ENCODE peak calls at places on chromosome 2, in six cellular contexts. One of them, this sample, is unnamed.

GRCh38 chr2:216234106-216234505 is 125.0 kb downstream of the XRCC5 start:
- DNase-seq in IMR-90: no peak
- DNase-seq in H9: no peak
- DNase-seq in mesenchymal stem cell: no peak
- DNase-seq in H1: no peak
- DNase-seq in mesendoderm: no peak
- DNase-seq in this sample: no peak

GRCh38 chr2:186009341-186009740 is 270.7 kb downstream of the FSIP2 start:
- DNase-seq in H1: no peak
- DNase-seq in mesendoderm: no peak
- DNase-seq in mesenchymal stem cell: no peak
- DNase-seq in H9: no peak
- DNase-seq in IMR-90: no peak
- DNase-seq in this sample: no peak

GRCh38 chr2:178920916-178921513 is 113.8 kb upstream of the TTN start:
- DNase-seq in H9: no peak
- DNase-seq in mesenchymal stem cell: no peak
- DNase-seq in mesendoderm: no peak
- DNase-seq in H1: no peak
- DNase-seq in IMR-90: no peak
- DNase-seq in this sample: no peak

GRCh38 chr2:64966017-64966416 is 23.2 kb upstream of the SLC1A4 start:
- DNase-seq in IMR-90: no peak
- DNase-seq in mesenchymal stem cell: no peak
- DNase-seq in H1: no peak
- DNase-seq in H9: no peak
- DNase-seq in mesendoderm: no peak
- DNase-seq in this sample: no peak

GRCh38 chr2:241586564-241587264 is 28.2 kb downstream of the BOK start:
- DNase-seq in H1: no peak
- DNase-seq in H9: no peak
- DNase-seq in IMR-90: no peak
- DNase-seq in mesenchymal stem cell: no peak
- DNase-seq in mesendoderm: no peak
- DNase-seq in this sample: no peak

GRCh38 chr2:76965772-76966171 is 556.4 kb downstream of the LRRTM4 start:
- DNase-seq in mesendoderm: no peak
- DNase-seq in mesenchymal stem cell: no peak
- DNase-seq in IMR-90: no peak
- DNase-seq in H9: no peak
- DNase-seq in H1: no peak
- DNase-seq in this sample: no peak

GRCh38 chr2:179596018-179596417 is 265.4 kb downstream of the ZNF385B start:
- DNase-seq in H1: no peak
- DNase-seq in H9: no peak
- DNase-seq in mesendoderm: no peak
- DNase-seq in mesenchymal stem cell: no peak
- DNase-seq in IMR-90: peak
- DNase-seq in this sample: no peak

GRCh38 chr2:99682280-99683060 is 192.7 kb upstream of the REV1 start:
- DNase-seq in mesendoderm: peak
- DNase-seq in mesenchymal stem cell: no peak
- DNase-seq in H1: peak
- DNase-seq in IMR-90: peak
- DNase-seq in H9: no peak
- DNase-seq in this sample: no peak

GRCh38 chr2:239845968-239846367 is 179.2 kb downstream of the NDUFA10 start:
- DNase-seq in H1: no peak
- DNase-seq in H9: no peak
- DNase-seq in mesendoderm: no peak
- DNase-seq in IMR-90: no peak
- DNase-seq in mesenchymal stem cell: no peak
- DNase-seq in this sample: no peak

GRCh38 chr2:44829771-44830170 is 111.7 kb upstream of the SIX3 start:
- DNase-seq in mesendoderm: no peak
- DNase-seq in IMR-90: no peak
- DNase-seq in mesenchymal stem cell: no peak
- DNase-seq in H9: no peak
- DNase-seq in H1: no peak
- DNase-seq in this sample: no peak

GRCh38 chr2:147937744-147938349 is 82.7 kb downstream of the ORC4 start:
- DNase-seq in mesenchymal stem cell: peak
- DNase-seq in H9: no peak
- DNase-seq in IMR-90: peak
- DNase-seq in mesendoderm: peak
- DNase-seq in H1: no peak
- DNase-seq in this sample: peak

GRCh38 chr2:25294573-25295462 is 46.9 kb downstream of the DNMT3A start:
- DNase-seq in IMR-90: peak
- DNase-seq in H9: no peak
- DNase-seq in mesendoderm: peak
- DNase-seq in mesenchymal stem cell: peak
- DNase-seq in H1: no peak
- DNase-seq in this sample: no peak

GRCh38 chr2:189770590-189771322 is 8.2 kb upstream of the OSGEPL1 start:
- DNase-seq in H1: no peak
- DNase-seq in mesenchymal stem cell: no peak
- DNase-seq in H9: no peak
- DNase-seq in mesendoderm: no peak
- DNase-seq in IMR-90: no peak
- DNase-seq in this sample: no peak

GRCh38 chr2:239951117-239951734 is 73.9 kb downstream of the NDUFA10 start:
- DNase-seq in H9: no peak
- DNase-seq in H1: no peak
- DNase-seq in IMR-90: no peak
- DNase-seq in mesenchymal stem cell: no peak
- DNase-seq in mesendoderm: no peak
- DNase-seq in this sample: no peak

GRCh38 chr2:104846955-104847820 is 6.7 kb upstream of the POU3F3 start:
- DNase-seq in mesendoderm: no peak
- DNase-seq in H9: peak
- DNase-seq in mesenchymal stem cell: no peak
- DNase-seq in IMR-90: no peak
- DNase-seq in H1: no peak
- DNase-seq in this sample: no peak

GRCh38 chr2:37412201-37412600 is 67.8 kb downstream of the QPCT start:
- DNase-seq in IMR-90: no peak
- DNase-seq in H9: no peak
- DNase-seq in mesendoderm: no peak
- DNase-seq in H1: no peak
- DNase-seq in mesenchymal stem cell: no peak
- DNase-seq in this sample: no peak

GRCh38 chr2:144548532-144549191 is 28.7 kb upstream of the ZEB2 start:
- DNase-seq in H9: no peak
- DNase-seq in H1: no peak
- DNase-seq in IMR-90: no peak
- DNase-seq in mesenchymal stem cell: no peak
- DNase-seq in mesendoderm: no peak
- DNase-seq in this sample: no peak

GRCh38 chr2:132279344-132279743 is 117.6 kb upstream of the ANKRD30BL start:
- DNase-seq in H1: no peak
- DNase-seq in mesendoderm: no peak
- DNase-seq in mesenchymal stem cell: no peak
- DNase-seq in H9: no peak
- DNase-seq in IMR-90: no peak
- DNase-seq in this sample: no peak

GRCh38 chr2:84781942-84782716 is 98.8 kb downstream of the TRABD2A start:
- DNase-seq in IMR-90: peak
- DNase-seq in mesendoderm: peak
- DNase-seq in H9: no peak
- DNase-seq in mesenchymal stem cell: no peak
- DNase-seq in H1: no peak
- DNase-seq in this sample: no peak

DNA sequence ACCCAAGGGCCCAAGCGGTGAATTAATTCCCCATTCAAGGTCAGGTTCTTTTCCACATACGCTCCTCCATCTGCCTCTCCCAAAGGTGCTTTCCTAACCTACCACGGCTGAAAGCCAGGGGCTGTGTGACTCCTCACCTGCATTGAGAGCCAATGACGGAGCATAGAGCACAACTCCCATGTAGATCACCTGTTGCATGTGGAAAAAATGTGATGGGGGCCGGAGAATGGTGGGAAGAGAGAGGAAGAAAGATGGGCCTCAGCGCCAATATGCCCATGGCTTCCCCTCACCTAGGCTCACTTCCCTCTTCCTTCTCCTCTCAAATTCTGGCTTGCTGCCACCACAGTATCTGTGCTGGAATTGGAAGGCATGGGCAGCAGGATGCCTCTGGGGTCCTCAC is 5.5 kb upstream of the ATRAID start:
- DNase-seq in H9: no peak
- DNase-seq in mesenchymal stem cell: no peak
- DNase-seq in IMR-90: no peak
- DNase-seq in H1: no peak
- DNase-seq in mesendoderm: no peak
- DNase-seq in this sample: no peak
- H2BK15ac ChIP-seq in H9: no peak
- H2BK15ac ChIP-seq in mesenchymal stem cell: no peak
- H2BK15ac ChIP-seq in IMR-90: no peak
- H2BK15ac ChIP-seq in H1: no peak
- H2BK15ac ChIP-seq in mesendoderm: no peak
- H2BK15ac ChIP-seq in this sample: no peak

DNA sequence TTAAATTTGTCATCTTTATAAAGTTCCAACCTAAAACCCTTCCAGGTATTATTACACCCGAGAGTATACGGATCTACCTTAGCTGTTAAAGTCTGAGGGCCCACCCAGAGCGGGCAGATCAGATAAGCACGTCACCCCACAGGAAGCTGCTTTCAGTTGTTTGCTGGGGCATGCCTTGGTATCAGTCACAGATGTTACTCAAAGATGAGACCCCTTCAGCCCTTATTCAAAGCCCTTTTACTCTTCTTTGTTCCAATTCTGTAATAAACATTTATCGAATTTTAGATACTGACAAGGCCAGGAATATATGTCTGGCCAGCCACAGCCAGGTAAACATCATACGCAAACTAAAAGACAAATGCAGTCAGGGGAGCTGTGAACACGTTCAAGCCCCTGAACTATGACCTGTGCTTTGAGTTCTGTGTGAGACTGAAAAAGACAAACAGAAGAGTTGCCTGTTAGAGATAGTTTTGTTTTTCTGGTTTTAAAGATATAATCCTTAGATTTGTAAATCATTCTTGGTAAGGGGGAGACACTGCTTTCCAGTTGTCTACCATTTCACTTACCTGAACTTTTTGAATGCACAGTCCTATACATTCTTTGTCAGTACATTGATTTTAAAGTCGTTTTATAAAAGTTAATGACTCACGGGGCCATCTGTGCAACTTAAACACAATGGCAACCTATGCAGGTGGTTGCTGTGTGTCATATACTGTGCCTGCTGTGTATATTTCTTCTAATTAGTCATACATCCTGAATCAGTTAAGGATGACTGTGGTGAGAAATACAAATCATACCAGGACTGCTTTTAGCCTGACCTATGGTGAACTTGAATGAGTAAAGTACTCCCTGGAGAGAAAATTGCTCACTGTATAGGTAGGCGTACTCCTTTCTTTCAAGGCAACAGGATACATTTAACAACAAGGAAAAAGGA is 100.5 kb upstream of the ITPRID2 start:
- DNase-seq in H1: no peak
- DNase-seq in H9: no peak
- DNase-seq in IMR-90: peak
- DNase-seq in mesenchymal stem cell: peak
- DNase-seq in mesendoderm: peak
- DNase-seq in this sample: no peak
- H2AK5ac ChIP-seq in H1: no peak
- H2AK5ac ChIP-seq in H9: no peak
- H2AK5ac ChIP-seq in IMR-90: peak
- H2AK5ac ChIP-seq in mesenchymal stem cell: peak
- H2AK5ac ChIP-seq in mesendoderm: no peak
- H2AK5ac ChIP-seq in this sample: no peak

GRCh38 chr2:208097801-208098200 is 26.5 kb downstream of the CRYGD start:
- DNase-seq in IMR-90: no peak
- DNase-seq in H9: no peak
- DNase-seq in mesendoderm: no peak
- DNase-seq in mesenchymal stem cell: no peak
- DNase-seq in H1: no peak
- DNase-seq in this sample: no peak

GRCh38 chr2:208098267-208098666 is 26.1 kb downstream of the CRYGD start:
- DNase-seq in mesendoderm: no peak
- DNase-seq in H1: peak
- DNase-seq in H9: no peak
- DNase-seq in IMR-90: no peak
- DNase-seq in mesenchymal stem cell: no peak
- DNase-seq in this sample: no peak

GRCh38 chr2:208099682-208100081 is 24.6 kb downstream of the CRYGD start:
- DNase-seq in mesendoderm: no peak
- DNase-seq in H1: no peak
- DNase-seq in H9: no peak
- DNase-seq in mesenchymal stem cell: no peak
- DNase-seq in IMR-90: no peak
- DNase-seq in this sample: no peak

GRCh38 chr2:208101716-208102631 is 22.4 kb downstream of the CRYGD start:
- DNase-seq in mesendoderm: peak
- DNase-seq in H9: no peak
- DNase-seq in H1: peak
- DNase-seq in mesenchymal stem cell: no peak
- DNase-seq in IMR-90: peak
- DNase-seq in this sample: no peak

GRCh38 chr2:208103616-208104015 is 20.7 kb downstream of the CRYGD start:
- DNase-seq in mesenchymal stem cell: no peak
- DNase-seq in H1: no peak
- DNase-seq in mesendoderm: no peak
- DNase-seq in IMR-90: no peak
- DNase-seq in H9: no peak
- DNase-seq in this sample: no peak
- H2BK15ac ChIP-seq in mesenchymal stem cell: no peak
- H2BK15ac ChIP-seq in H1: no peak
- H2BK15ac ChIP-seq in mesendoderm: no peak
- H2BK15ac ChIP-seq in IMR-90: no peak
- H2BK15ac ChIP-seq in H9: no peak
- H2BK15ac ChIP-seq in this sample: no peak

DNA sequence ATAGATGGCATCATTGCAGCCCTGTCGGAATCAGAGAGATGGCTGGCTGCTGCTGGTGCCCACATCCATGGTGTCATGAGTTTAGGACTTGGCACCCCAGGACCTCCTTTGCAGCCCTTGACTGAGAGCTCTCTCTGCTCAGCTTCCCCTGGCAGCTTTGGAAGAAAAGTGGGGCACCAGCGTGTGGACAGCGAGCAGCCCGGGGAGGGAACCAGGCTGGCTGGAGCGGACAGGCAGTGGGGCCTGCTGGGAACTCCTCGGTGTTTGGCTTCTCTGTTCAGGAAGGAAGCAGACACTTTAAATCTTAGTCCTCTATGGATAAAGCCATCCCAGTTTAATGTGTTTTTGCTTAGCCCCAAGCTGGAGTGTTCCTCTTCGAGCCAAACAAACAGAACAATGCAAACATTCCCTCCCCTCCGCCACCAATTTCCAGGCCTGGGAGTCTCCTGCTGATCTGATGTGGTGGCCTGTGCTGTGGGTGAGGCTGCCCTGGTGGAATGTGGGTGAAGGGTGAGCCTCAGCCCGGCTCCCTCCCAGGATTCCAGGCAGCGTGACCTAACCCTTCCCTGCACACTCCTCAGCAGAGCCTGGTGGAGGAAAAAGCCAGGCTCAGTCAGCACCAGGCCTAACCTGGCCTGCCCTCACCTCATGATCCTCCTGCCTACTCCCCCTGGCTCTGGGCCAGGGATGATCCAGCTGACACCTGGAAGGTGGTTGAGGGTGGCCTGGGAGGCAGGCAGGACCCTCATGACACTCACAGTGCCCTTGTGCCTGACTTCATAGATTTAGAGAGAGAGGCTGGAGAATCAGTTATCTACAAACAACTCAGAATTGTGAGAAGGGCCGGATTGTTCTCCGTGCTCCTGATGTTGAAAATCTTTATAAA is 21.6 kb upstream of the ITGB6 start:
- DNase-seq in IMR-90: peak
- DNase-seq in mesendoderm: no peak
- DNase-seq in H9: no peak
- DNase-seq in mesenchymal stem cell: peak
- DNase-seq in H1: no peak
- DNase-seq in this sample: no peak
- H2AK5ac ChIP-seq in IMR-90: peak
- H2AK5ac ChIP-seq in mesendoderm: peak
- H2AK5ac ChIP-seq in H9: no peak
- H2AK5ac ChIP-seq in mesenchymal stem cell: peak
- H2AK5ac ChIP-seq in H1: no peak
- H2AK5ac ChIP-seq in this sample: peak

This sample was measured in neuronal stem cell.